ENCODE peak calls at places on chromosomes 13 and 19, in five cellular contexts. N is esophagus squamous epithelium, X is pancreas, V is EL, K is mesothelial cell of epicardium. H is an unnamed sample.

GRCh38 chr19:54937926-54938325 is 9.4 kb downstream of the NLRP7 start:
- DNase-seq in N (no peak), X (no peak), V (no peak), K (no peak), H (no peak)

GRCh38 chr19:47414469-47414868 is 4.9 kb downstream of the MEIS3 start:
- DNase-seq in N (no peak), X (no peak), V (no peak), K (no peak), H (no peak)

GRCh38 chr13:40611635-40612422 is 54.6 kb downstream of the FOXO1 start:
- DNase-seq in N (no peak), X (no peak), V (no peak), K (no peak), H (no peak)

GRCh38 chr19:8585894-8586750 is 8.9 kb upstream of the MYO1F start:
- DNase-seq in N (no peak), X (peak), V (peak), K (peak), H (no peak)

GRCh38 chr19:4319067-4319718 is 14.8 kb downstream of the FSD1 start:
- DNase-seq in N (no peak), X (no peak), V (no peak), K (no peak), H (no peak)

GRCh38 chr13:78102121-78102677 is 183.6 kb upstream of the EDNRB start:
- DNase-seq in N (no peak), X (no peak), V (peak), K (no peak), H (no peak)

GRCh38 chr13:23470706-23471610 is 37.5 kb upstream of the SACS start:
- DNase-seq in N (no peak), X (no peak), V (peak), K (no peak), H (no peak)

GRCh38 chr19:52226652-52227051 is 36.8 kb downstream of the PPP2R1A start:
- DNase-seq in N (no peak), X (no peak), V (no peak), K (no peak), H (no peak)

GRCh38 chr13:112619730-112620639 is 32.0 kb upstream of the TUBGCP3 start:
- DNase-seq in N (no peak), X (no peak), V (peak), K (peak), H (no peak)

GRCh38 chr19:21707065-21707464 is 60.3 kb downstream of the ZNF100 start:
- DNase-seq in N (no peak), X (no peak), V (no peak), K (no peak), H (no peak)

GRCh38 chr19:51366999-51367564 is 894 bp upstream of the ETFB start:
- DNase-seq in N (no peak), X (peak), V (no peak), K (peak), H (no peak)

GRCh38 chr19:18223860-18224524 is 2.2 kb downstream of the PDE4C start:
- DNase-seq in N (no peak), X (peak), V (peak), K (peak), H (no peak)

GRCh38 chr19:7830272-7830771 is 304 bp downstream of the EVI5L start:
- DNase-seq in N (no peak), X (peak), V (no peak), K (no peak), H (no peak)

GRCh38 chr19:15195987-15196682 is 4.7 kb downstream of the NOTCH3 start:
- DNase-seq in N (no peak), X (peak), V (no peak), K (peak), H (no peak)

GRCh38 chr19:46299004-46299509 is 2.2 kb downstream of the HIF3A start:
- DNase-seq in N (no peak), X (peak), V (peak), K (peak), H (no peak)

GRCh38 chr13:101512650-101513049 is 60.2 kb downstream of the ITGBL1 start:
- DNase-seq in N (no peak), X (no peak), V (peak), K (no peak), H (no peak)

GRCh38 chr19:9309974-9310446 is 372 bp upstream of the ZNF699 start:
- DNase-seq in N (peak), X (peak), V (peak), K (no peak), H (no peak)

GRCh38 chr19:31390721-31391120 is 41.5 kb upstream of the TSHZ3 start:
- DNase-seq in N (no peak), X (no peak), V (no peak), K (no peak), H (no peak)

GRCh38 chr19:45440873-45441654 is 17.3 kb upstream of the ERCC1 start:
- DNase-seq in N (no peak), X (no peak), V (peak), K (no peak), H (no peak)

GRCh38 chr19:16320987-16321386 is 3.6 kb upstream of the KLF2 start:
- DNase-seq in N (no peak), X (no peak), V (no peak), K (no peak), H (no peak)

GRCh38 chr13:111184685-111185401 is 69.7 kb downstream of the ARHGEF7 start:
- DNase-seq in N (no peak), X (no peak), V (no peak), K (no peak), H (no peak)

GRCh38 chr13:76769238-76769859 is 116.9 kb downstream of the KCTD12 start:
- DNase-seq in N (no peak), X (no peak), V (no peak), K (no peak), H (no peak)

GRCh38 chr13:46947425-46948191 is 50.8 kb upstream of the HTR2A start:
- DNase-seq in N (no peak), X (no peak), V (no peak), K (no peak), H (no peak)

H was measured in vagina.